ENCODE peak calls at places on chromosome 21, in four cellular contexts. Y is H1, B is K562, X is HepG2. Q is an unnamed sample.

GRCh38 chr21:43645414-43645891 is 13.8 kb downstream of the HSF2BP start:
- DNase-seq in X (peak; percentile 58), B (peak; percentile 69), Y (no peak), Q (no peak)

GRCh38 chr21:35084869-35085268 is 35.8 kb upstream of the RUNX1 start:
- DNase-seq in X (no peak), B (no peak), Y (no peak), Q (no peak)

GRCh38 chr21:34986561-34987533 is 62.3 kb downstream of the RUNX1 start:
- DNase-seq in B (no peak), Y (no peak), X (peak; percentile 84), Q (no peak)

GRCh38 chr21:35366348-35367085 is 317.4 kb upstream of the RUNX1 start:
- DNase-seq in B (no peak), X (no peak), Y (no peak), Q (no peak)

GRCh38 chr21:39633043-39633442 is 20.3 kb downstream of the B3GALT5 start:
- DNase-seq in B (no peak), X (no peak), Y (no peak), Q (no peak)

GRCh38 chr21:27839512-27840115 is 872.7 kb upstream of the ADAMTS5 start:
- DNase-seq in B (no peak), Y (no peak), X (no peak), Q (no peak)

GRCh38 chr21:42865361-42866160 is 13.8 kb downstream of the WDR4 start:
- DNase-seq in Y (no peak), B (no peak), X (no peak), Q (peak; percentile 73)

GRCh38 chr21:29893687-29894086 is 46.1 kb downstream of the GRIK1 start:
- DNase-seq in X (no peak), Y (no peak), B (no peak), Q (no peak)

GRCh38 chr21:35319684-35320083 is 270.6 kb upstream of the RUNX1 start:
- DNase-seq in B (no peak), Y (no peak), X (no peak), Q (no peak)

GRCh38 chr21:42666023-42666747 is 12.8 kb downstream of the PDE9A start:
- DNase-seq in B (peak; percentile 45), X (no peak), Y (peak; percentile 86), Q (peak; percentile 86)

DNA sequence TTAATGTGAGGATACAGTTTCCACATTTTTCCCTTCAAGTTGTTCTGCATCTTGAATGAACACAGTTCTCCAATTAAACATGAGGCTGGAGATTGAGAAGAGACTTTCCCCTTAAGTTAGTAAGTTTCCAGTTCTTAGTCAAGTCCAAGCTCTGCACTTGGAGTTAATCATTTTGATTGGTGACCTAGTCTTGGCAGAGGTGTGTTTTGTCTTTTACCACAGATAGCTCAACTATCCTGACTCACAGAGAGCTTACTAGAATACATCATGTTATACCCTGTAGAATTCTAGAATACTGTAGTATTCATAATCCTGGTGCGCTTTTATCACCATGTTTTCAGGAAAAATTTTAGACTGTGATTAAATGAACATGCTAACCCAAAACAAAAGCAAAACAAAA is 129.2 kb downstream of the CYYR1 start:
- DNase-seq in X (no peak), Y (no peak), B (no peak), Q (no peak)
- TF ChIP-seq TAF1 in X (no peak), Y (no peak), B (no peak), Q (no peak)

GRCh38 chr21:38293765-38294164 is 37.0 kb downstream of the KCNJ15 start:
- DNase-seq in B (peak; percentile 71), Y (no peak), X (peak; percentile 20), Q (no peak)
- H3K27ac ChIP-seq in B (no peak overlapping the region), Y (no peak overlapping the region), X (no peak overlapping the region), Q (no peak overlapping the region)

DNA sequence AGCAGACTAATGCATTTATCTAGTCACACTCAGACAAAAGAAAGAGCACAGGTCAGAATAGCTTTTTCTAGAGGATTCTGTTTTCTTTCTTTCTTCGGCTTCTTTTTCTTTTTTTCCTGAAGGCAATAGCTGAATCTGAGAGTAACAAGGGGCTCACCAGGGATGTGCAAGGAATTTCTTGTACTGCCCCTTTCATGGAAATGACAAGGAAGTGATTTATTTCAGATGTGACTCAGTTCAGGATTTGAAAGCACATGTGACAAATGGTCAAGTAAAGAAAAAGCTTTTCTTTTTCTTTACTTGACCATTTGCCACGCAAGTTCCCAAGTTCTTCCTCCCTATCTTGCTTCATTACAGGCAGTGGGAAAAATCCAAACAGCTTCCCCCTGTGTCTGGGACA is 202.0 kb downstream of the GABPA start:
- DNase-seq in B (no peak), X (no peak), Y (no peak), Q (no peak)
- TF ChIP-seq TAF1 in B (no peak), X (no peak), Y (no peak), Q (no peak)

GRCh38 chr21:20949884-20950283 is 48.3 kb upstream of the NCAM2 start:
- DNase-seq in B (no peak), X (no peak), Y (no peak), Q (no peak)
- H3K27ac ChIP-seq in B (no peak overlapping the region), X (no peak overlapping the region), Y (no peak overlapping the region), Q (no peak overlapping the region)

DNA sequence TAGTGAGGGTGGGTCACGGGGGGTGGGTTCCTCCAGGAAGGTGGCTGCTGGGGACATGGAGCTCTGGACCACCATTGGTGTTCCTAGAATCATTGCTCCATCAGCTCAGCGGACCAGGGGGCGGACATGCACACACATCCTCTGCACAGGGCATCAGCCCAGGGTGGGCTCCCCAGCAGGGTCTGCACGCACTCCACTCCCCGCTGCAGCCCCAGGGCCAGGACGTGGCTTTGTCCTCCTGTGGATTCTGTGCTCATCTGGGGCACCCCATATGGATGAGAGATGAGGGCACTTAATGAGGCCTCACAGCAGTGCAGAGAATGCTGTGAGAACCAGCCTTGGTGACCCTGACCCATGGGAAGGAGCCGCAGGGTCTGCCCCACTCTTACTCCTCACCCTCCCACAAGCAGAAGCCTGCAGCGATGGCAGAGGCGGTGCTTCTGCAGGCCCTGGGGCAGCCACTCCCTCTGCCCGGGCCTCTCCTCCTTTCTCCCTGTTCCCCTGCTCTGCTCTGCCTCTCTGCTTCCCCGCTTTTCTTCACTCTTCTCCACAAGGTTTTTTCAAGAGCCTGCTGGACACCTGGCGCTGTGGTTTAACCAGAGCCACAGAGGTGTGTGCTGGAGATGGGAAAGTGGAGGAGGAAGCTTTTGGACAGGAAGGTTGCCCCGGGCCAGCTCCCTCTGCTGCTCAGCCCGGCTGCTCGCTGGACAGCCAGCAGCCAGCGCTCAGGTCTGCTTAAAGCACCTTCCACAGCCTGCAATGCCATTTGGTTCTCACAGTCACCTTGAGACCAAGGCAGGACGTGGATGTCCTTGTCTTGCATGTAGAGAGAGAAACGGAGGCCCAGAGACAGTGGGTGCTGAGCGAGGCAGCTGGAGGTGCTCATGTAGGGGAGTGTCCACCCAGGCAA is 26.2 kb upstream of the PCBP3 start:
- DNase-seq in X (no peak), B (no peak), Y (no peak), Q (no peak)
- TF ChIP-seq TAF1 in X (no peak), B (no peak), Y (no peak), Q (no peak)

DNA sequence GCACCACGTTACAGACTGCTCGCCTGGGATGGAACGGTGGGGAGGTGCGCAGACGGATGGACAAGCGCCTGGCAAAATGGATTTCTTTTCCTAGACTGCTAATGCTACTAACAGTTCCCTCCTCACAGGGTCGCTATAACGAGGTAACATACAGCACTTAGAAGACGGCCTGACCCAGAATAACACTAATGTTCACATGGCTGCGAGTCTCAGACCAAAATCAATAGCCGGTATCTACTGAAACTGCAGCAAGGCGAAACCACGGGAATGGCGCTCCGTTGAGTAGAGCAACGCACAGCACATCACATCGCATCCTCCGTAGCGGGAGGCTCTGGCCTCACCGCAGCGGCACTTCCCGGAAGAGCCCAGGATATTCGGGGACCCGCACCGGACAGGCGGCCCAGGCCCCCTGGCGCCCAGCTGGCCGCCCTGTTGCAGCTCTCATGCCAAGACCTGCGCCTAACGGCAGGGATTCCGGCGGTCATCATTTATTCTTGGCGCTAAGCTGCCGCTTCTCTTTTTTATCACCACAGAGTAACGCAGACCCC is 46.6 kb downstream of the VPS26C start:
- DNase-seq in X (peak; percentile 48), Y (no peak), B (no peak), Q (peak; percentile 82)
- H3K27ac ChIP-seq in X (peak overlapping the region; percentile 74), Y (no peak overlapping the region), B (peak overlapping the region; percentile 70), Q (peak overlapping the region; percentile 96)

DNA sequence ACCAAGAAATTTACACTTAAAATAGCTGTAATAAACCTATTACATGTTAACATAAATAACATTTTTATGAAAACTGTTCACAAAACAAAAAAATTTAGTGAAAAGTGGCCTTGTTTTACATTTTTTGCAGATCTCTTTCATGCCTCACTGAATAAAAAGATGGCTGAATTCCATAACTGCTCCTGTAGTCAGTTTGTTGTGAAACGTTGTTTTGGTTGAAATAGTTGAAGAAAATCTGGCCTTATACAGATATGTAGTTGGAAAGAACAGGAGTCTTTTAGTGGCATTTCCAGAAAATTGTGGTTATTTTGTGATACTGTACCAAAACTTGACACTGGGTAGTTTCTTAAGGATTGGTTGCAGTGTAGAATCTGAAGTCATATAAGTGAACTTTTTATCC is 18.1 kb downstream of the ITSN1 start:
- DNase-seq in X (no peak), Y (no peak), B (no peak), Q (no peak)
- TF ChIP-seq TAF1 in X (no peak), Y (no peak), B (no peak), Q (no peak)